ENCODE peak calls at places on chromosomes 12 and 14, in eight cellular contexts. F is heart left ventricle, Y is progenitor cell of endocrine pancreas, S is uterus, Z is Panc1, B is Calu3, P is fibroblast of pulmonary artery, K is WTC11. A is an unnamed sample.
A peak's percentile ranks its signal among the peaks of the same experiment; 100 is the strongest.

GRCh38 chr12:112486361-112486760 is 67.6 kb downstream of the PTPN11 start:
- DNase-seq in F (no peak), Y (no peak), S (no peak), Z (no peak), B (no peak), P (no peak), K (no peak), A (no peak)

GRCh38 chr12:72017054-72017651 is 78.5 kb downstream of the TPH2 start:
- DNase-seq in F (peak; percentile 43), Y (peak; percentile 67), S (peak; percentile 51), Z (peak; percentile 64), B (peak; percentile 84), P (peak; percentile 81), K (peak; percentile 75), A (peak; percentile 73)

GRCh38 chr12:27273114-27273513 is 29.0 kb downstream of the STK38L start:
- DNase-seq in F (no peak), Y (no peak), S (no peak), Z (no peak), B (no peak), P (no peak), K (no peak), A (no peak)

GRCh38 chr14:93941293-93941910 is 14.3 kb downstream of the FAM181A start:
- DNase-seq in F (no peak), Y (no peak), S (no peak), Z (no peak), B (peak; percentile 54), P (peak; percentile 71), K (no peak), A (no peak)

GRCh38 chr12:124827588-124828184 is 36.0 kb downstream of the SCARB1 start:
- DNase-seq in F (no peak), Y (no peak), S (no peak), Z (no peak), B (no peak), P (no peak), K (no peak), A (no peak)

GRCh38 chr14:93137864-93138263 is 22.1 kb upstream of the ITPK1 start:
- DNase-seq in F (peak; percentile 32), Y (no peak), S (peak; percentile 29), Z (no peak), B (peak; percentile 71), P (peak; percentile 39), K (peak; percentile 35), A (no peak)

GRCh38 chr14:94671870-94672444 is 59.8 kb downstream of the SERPINA3 start:
- DNase-seq in F (no peak), Y (no peak), S (no peak), Z (no peak), B (no peak), P (no peak), K (no peak), A (no peak)

GRCh38 chr12:131129839-131130238 is 176.1 kb downstream of the ADGRD1 start:
- DNase-seq in F (no peak), Y (no peak), S (no peak), Z (no peak), B (no peak), P (no peak), K (no peak), A (no peak)

GRCh38 chr12:32332446-32332845 is 66.9 kb upstream of the FGD4 start:
- DNase-seq in F (no peak), Y (no peak), S (no peak), Z (no peak), B (no peak), P (no peak), K (no peak), A (no peak)

GRCh38 chr12:14554281-14555008 is 13.2 kb downstream of the PLBD1 start:
- DNase-seq in F (peak; percentile 88), Y (no peak), S (peak; percentile 20), Z (no peak), B (peak; percentile 86), P (peak; percentile 17), K (no peak), A (no peak)

GRCh38 chr14:28821993-28822392 is 55.4 kb downstream of the FOXG1 start:
- DNase-seq in F (no peak), Y (no peak), S (no peak), Z (no peak), B (no peak), P (no peak), K (no peak), A (no peak)

GRCh38 chr12:77152623-77153193 is 87.3 kb upstream of the E2F7 start:
- DNase-seq in F (no peak), Y (no peak), S (no peak), Z (peak; percentile 18), B (peak; percentile 12), P (peak; percentile 76), K (no peak), A (no peak)

GRCh38 chr14:36498938-36499337 is 21.1 kb downstream of the NKX2-1 start:
- DNase-seq in F (no peak), Y (no peak), S (no peak), Z (no peak), B (no peak), P (no peak), K (no peak), A (no peak)

GRCh38 chr12:6116481-6117021 is 7.9 kb downstream of the VWF start:
- DNase-seq in F (peak; percentile 62), Y (no peak), S (no peak), Z (no peak), B (no peak), P (peak; percentile 95), K (no peak), A (no peak)

GRCh38 chr12:72075401-72075800 is 136.8 kb downstream of the TPH2 start:
- DNase-seq in F (no peak), Y (no peak), S (no peak), Z (no peak), B (no peak), P (no peak), K (no peak), A (no peak)

GRCh38 chr14:44448816-44449411 is 58.2 kb downstream of the FSCB start:
- DNase-seq in F (no peak), Y (no peak), S (no peak), Z (no peak), B (no peak), P (no peak), K (no peak), A (no peak)

GRCh38 chr14:91244501-91244901 is at the start of gene GPR68:
- DNase-seq in F (peak; percentile 52), Y (no peak), S (peak; percentile 39), Z (no peak), B (no peak), P (peak; percentile 65), K (peak; percentile 43), A (peak; percentile 49)

GRCh38 chr14:106691601-106692291 is 1165.4 kb downstream of the TMEM121 start:
- DNase-seq in F (no peak), Y (no peak), S (no peak), Z (peak; percentile 61), B (peak; percentile 41), P (no peak), K (peak; percentile 15), A (peak; percentile 96)

GRCh38 chr12:123808167-123808566 is 46.1 kb downstream of the DNAH10 start:
- DNase-seq in F (no peak), Y (no peak), S (no peak), Z (no peak), B (peak; percentile 42), P (peak; percentile 15), K (peak; percentile 40), A (no peak)

GRCh38 chr12:57894577-57895292 is 46.6 kb upstream of the ATP23 start:
- DNase-seq in F (no peak), Y (no peak), S (no peak), Z (no peak), B (no peak), P (no peak), K (no peak), A (no peak)

GRCh38 chr12:88698471-88698870 is 118.2 kb upstream of the KITLG start:
- DNase-seq in F (no peak), Y (no peak), S (no peak), Z (no peak), B (no peak), P (no peak), K (no peak), A (no peak)

DNA sequence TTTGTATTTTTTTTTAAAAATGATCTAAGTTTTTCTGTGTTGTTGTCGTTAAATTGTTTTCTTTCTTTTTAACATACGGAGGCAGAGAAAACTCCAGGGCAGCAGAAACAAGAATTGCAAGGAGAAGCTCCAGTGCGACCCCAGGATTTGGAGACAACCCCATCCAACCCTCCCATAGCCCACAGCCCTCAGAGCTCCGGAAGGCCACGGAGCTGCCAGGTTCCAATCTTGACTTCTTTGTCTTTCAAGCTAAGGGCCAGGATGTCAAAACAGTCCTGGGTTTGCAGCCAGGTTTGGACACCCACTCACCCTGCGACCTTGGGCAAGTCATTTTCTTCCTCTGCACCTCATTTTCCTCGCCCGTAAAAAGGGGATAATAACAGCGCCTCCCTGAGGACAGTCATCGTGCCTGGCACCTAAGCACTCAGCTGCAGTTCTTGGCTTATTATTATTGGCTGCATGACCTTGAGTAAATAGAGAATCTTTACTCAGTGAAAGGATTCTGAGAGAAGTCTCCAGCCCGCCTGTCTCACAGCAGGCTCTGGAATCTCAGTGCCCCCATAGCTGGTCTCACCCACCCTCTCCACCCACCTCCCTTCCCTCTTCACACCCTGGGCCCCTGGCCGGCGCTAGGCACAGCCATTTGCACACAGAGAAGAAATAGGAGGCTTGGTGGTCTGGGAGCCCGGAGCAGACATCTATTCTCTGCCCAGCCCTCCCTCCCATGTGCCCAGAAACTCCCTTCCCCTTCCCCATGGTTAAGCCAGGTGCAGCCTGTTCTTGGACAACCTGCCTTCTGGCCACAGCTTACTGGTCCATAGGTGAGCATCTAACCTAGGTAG is 79.4 kb upstream of the BCL11B start:
- DNase-seq in F (no peak), Y (no peak), S (no peak), Z (no peak), B (no peak), P (no peak), K (no peak), A (no peak)
- TF ChIP-seq CTCF in F (no peak), Y (peak; percentile 9), S (no peak), Z (no peak), B (no peak), P (no peak), K (no peak), A (no peak)

GRCh38 chr12:103495783-103496456 is at the start of gene C12orf42:
- DNase-seq in F (no peak), Y (peak; percentile 20), S (peak; percentile 27), Z (peak; percentile 5), B (peak; percentile 32), P (peak; percentile 4), K (peak; percentile 50), A (peak; percentile 72)
- TF ChIP-seq CTCF in F (no peak), Y (peak; percentile 65), S (no peak), Z (peak; percentile 58), B (peak; percentile 25), P (peak; percentile 34), K (no peak), A (peak; percentile 66)

DNA sequence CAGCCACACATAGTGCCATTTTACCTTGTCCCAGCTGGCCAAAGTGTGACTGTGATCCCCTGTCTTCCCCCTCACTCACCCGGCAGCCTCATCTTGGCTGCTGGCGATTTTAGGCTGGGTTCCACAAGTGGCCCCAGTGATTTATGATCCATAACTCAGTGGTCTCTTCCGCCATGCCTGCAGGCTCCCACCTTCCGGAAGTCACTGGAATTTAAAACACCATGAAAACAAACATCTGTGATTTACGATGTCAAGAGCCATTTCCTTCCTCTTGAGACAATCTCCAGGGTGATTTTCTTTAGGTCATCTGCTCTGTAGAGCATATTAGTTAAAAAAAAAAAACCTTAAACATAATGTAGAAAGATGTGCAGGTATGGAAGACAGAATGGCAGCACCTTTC is 282.3 kb downstream of the CACNA1C start:
- DNase-seq in F (no peak), Y (no peak), S (no peak), Z (no peak), B (no peak), P (no peak), K (no peak), A (no peak)
- TF ChIP-seq CTCF in F (no peak), Y (no peak), S (no peak), Z (no peak), B (no peak), P (no peak), K (no peak), A (no peak)

GRCh38 chr12:107873223-107873622 is 98.7 kb downstream of the ASCL4 start:
- DNase-seq in F (no peak), Y (no peak), S (no peak), Z (no peak), B (no peak), P (no peak), K (peak; percentile 35), A (no peak)
- TF ChIP-seq CTCF in F (no peak), Y (no peak), S (no peak), Z (no peak), B (no peak), P (no peak), K (no peak), A (no peak)